ENCODE peak calls at places on chromosome 6, in four cellular contexts. T is K562, W is HepG2, N is GM12878. U is an unnamed sample.

GRCh38 chr6:51429042-51429712 is 610.5 kb downstream of the TFAP2B start:
- DNase-seq in N (no peak), T (no peak), W (no peak), U (no peak)

GRCh38 chr6:90369024-90369519 is 72.4 kb upstream of the BACH2 start:
- DNase-seq in N (peak; percentile 90), T (peak; percentile 80), W (peak; percentile 20), U (peak; percentile 96)

GRCh38 chr6:125117818-125118217 is 35.8 kb upstream of the TPD52L1 start:
- DNase-seq in N (no peak), T (no peak), W (no peak), U (no peak)

GRCh38 chr6:155417454-155417853 is 38.2 kb downstream of the NOX3 start:
- DNase-seq in N (no peak), T (no peak), W (no peak), U (no peak)

GRCh38 chr6:154156135-154156948 is 117.3 kb downstream of the OPRM1 start:
- DNase-seq in N (no peak), T (peak; percentile 18), W (peak; percentile 30), U (peak; percentile 15)

GRCh38 chr6:147161974-147162495 is 42.2 kb upstream of the STXBP5 start:
- DNase-seq in N (no peak), W (no peak), T (peak; percentile 88), U (no peak)

GRCh38 chr6:149003560-149003959 is 256.7 kb downstream of the UST start:
- DNase-seq in N (no peak), T (no peak), W (no peak), U (no peak)

GRCh38 chr6:165766457-165766856 is 103.4 kb upstream of the PDE10A start:
- DNase-seq in W (no peak), T (no peak), N (no peak), U (no peak)

GRCh38 chr6:25769983-25770382 is 15.4 kb downstream of the SLC17A4 start:
- DNase-seq in T (no peak), W (no peak), N (no peak), U (no peak)

GRCh38 chr6:33944686-33945411 is 141.0 kb upstream of the MLN start:
- DNase-seq in W (no peak), N (no peak), T (peak; percentile 73), U (no peak)

GRCh38 chr6:18654821-18655220 is 267.7 kb downstream of the RNF144B start:
- DNase-seq in T (no peak), N (no peak), W (no peak), U (no peak)

GRCh38 chr6:137495652-137496391 is 1.6 kb upstream of the OLIG3 start:
- DNase-seq in N (no peak), T (no peak), W (no peak), U (no peak)

GRCh38 chr6:122622404-122622938 is 12.3 kb downstream of the PKIB start:
- DNase-seq in N (no peak), W (no peak), T (no peak), U (no peak)

GRCh38 chr6:111763381-111763780 is 109.9 kb downstream of the FYN start:
- DNase-seq in N (no peak), W (no peak), T (no peak), U (no peak)

GRCh38 chr6:167904791-167905190 is 78.1 kb downstream of the AFDN start:
- DNase-seq in W (no peak), T (no peak), N (no peak), U (no peak)

GRCh38 chr6:131574686-131575085 is 1.7 kb downstream of the ARG1 start:
- DNase-seq in T (no peak), N (no peak), W (no peak), U (no peak)

GRCh38 chr6:71394001-71394432 is 105.4 kb downstream of the OGFRL1 start:
- DNase-seq in N (no peak), W (no peak), T (no peak), U (peak; percentile 42)

GRCh38 chr6:23826587-23826986 is 299.4 kb upstream of the NRSN1 start:
- DNase-seq in T (no peak), N (no peak), W (no peak), U (no peak)

GRCh38 chr6:68634503-68635411 is at the start of gene ADGRB3:
- DNase-seq in W (peak; percentile 28), T (peak; percentile 89), N (no peak), U (peak; percentile 9)

GRCh38 chr6:137389150-137389664 is 105.0 kb downstream of the OLIG3 start:
- DNase-seq in W (no peak), N (peak; percentile 51), T (no peak), U (no peak)

GRCh38 chr6:148367418-148368024 is 24.9 kb downstream of the SASH1 start:
- DNase-seq in N (no peak), W (no peak), T (no peak), U (no peak)

GRCh38 chr6:110484321-110484720 is 7.9 kb upstream of the SLC22A16 start:
- DNase-seq in N (no peak), T (no peak), W (no peak), U (no peak)

GRCh38 chr6:17354700-17355403 is 38.5 kb upstream of the CAP2 start:
- DNase-seq in N (peak; percentile 4), T (no peak), W (peak; percentile 99), U (peak; percentile 81)

GRCh38 chr6:28587746-28588075 is 62.0 kb downstream of the GPX5 start:
- DNase-seq in W (no peak), T (no peak), N (no peak), U (no peak)

GRCh38 chr6:42963855-42964605 is 3.5 kb downstream of the GNMT start:
- DNase-seq in W (peak; percentile 76), N (no peak), T (peak; percentile 81), U (peak; percentile 63)

GRCh38 chr6:44954281-44954680 is 373.8 kb upstream of the RUNX2 start:
- DNase-seq in N (no peak), T (no peak), W (no peak), U (no peak)

GRCh38 chr6:44956426-44956825 is 371.7 kb upstream of the RUNX2 start:
- DNase-seq in W (no peak), T (no peak), N (no peak), U (no peak)

GRCh38 chr6:44951253-44951656 is 376.9 kb upstream of the RUNX2 start:
- DNase-seq in N (no peak), T (no peak), W (peak; percentile 83), U (no peak)

GRCh38 chr6:44957151-44957550 is 371.0 kb upstream of the RUNX2 start:
- DNase-seq in T (no peak), N (no peak), W (no peak), U (no peak)

DNA sequence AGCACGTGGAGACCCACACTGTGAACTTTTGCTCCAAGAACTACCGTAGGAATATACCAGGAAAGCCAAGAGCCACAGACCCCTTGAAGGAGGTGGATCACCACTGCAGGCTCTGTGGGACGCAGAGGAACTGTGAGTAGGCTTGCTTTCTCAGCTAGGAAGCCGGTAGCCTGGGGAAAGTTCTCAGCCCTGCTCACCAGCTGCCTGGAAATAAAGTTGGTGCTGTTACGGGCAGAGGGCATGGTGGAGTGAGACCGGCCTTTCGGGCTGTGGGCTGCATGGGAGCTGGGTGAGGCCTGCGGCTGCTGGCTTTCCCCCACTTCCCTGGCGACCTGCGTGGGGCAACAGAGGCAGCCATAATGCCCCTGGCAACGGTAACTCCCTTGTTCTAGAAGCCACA is 373.0 kb upstream of the RUNX2 start:
- DNase-seq in N (no peak), W (no peak), T (no peak), U (no peak)
- TF ChIP-seq KDM1A in N (no peak), W (no peak), T (no peak), U (no peak)

DNA sequence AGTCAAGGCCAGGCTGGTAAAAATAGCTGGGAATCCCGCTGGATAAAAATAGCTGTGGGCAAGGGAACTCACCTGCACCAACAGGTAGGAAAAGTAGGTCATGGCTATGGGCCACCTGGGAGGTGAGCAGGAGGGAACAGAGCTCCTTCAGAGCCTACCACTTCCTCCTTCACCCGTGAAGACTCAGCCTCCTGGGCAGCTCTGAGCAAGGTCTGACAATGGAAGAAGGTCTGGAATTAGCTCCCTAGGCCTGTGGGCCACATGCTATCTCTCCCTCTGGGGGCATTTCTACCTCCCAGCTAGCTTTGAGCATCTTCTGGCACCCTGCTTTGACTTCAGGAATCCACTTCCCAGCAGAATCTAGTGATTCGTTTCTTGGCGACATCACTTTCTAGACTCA is 153.9 kb downstream of the MRPL14 start:
- DNase-seq in W (no peak), T (no peak), N (no peak), U (no peak)
- TF ChIP-seq SMC3 in W (no peak), T (no peak), N (no peak), U (no peak)

GRCh38 chr6:112882381-112882780 is 535.3 kb downstream of the RFPL4B start:
- DNase-seq in W (no peak), N (no peak), T (no peak), U (no peak)

GRCh38 chr6:112881027-112881426 is 533.9 kb downstream of the RFPL4B start:
- DNase-seq in N (no peak), T (peak; percentile 17), W (no peak), U (no peak)

GRCh38 chr6:112877134-112878100 is 530.3 kb downstream of the RFPL4B start:
- DNase-seq in N (no peak), T (no peak), W (no peak), U (no peak)

GRCh38 chr6:112881828-112882227 is 534.7 kb downstream of the RFPL4B start:
- DNase-seq in N (no peak), T (no peak), W (no peak), U (no peak)

DNA sequence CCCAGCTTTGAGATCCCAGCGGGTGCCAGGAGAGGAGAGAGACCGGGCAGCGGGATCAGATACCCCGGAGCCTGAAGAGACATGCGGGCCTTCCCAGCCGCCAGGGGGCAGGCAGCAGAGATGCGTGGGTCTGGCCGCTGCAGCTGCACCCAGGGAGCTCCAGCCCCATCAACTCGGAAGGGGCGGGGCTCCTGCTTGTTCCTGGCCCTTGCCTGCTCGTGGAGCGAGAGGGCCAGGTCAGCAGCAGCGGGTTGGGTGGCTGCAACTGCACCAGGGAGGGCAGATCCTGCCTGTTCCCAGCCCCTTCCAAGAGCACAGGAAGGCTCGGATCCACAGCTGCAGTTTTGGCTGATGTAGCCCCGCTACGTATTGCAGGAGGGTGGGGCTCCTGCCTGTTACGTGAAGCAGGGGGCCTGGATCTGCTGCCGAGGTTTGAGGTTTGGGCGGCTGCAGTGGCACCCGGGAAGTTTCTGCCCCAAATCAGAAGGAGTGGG is 532.8 kb downstream of the RFPL4B start:
- DNase-seq in T (peak; percentile 77), N (no peak), W (peak; percentile 85), U (no peak)
- TF ChIP-seq KDM1A in T (no peak), N (no peak), W (peak; percentile 63), U (no peak)

GRCh38 chr6:1792989-1793388 is 183.3 kb downstream of the FOXC1 start:
- DNase-seq in W (peak; percentile 53), N (no peak), T (peak; percentile 31), U (peak; percentile 30)
- TF ChIP-seq SMC3 in W (no peak), N (no peak), T (no peak), U (no peak)

GRCh38 chr6:157995458-157995857 is 13.8 kb downstream of the SYNJ2 start:
- DNase-seq in N (no peak), T (no peak), W (no peak), U (no peak)

GRCh38 chr6:157994126-157994795 is 12.6 kb downstream of the SYNJ2 start:
- DNase-seq in N (no peak), W (peak; percentile 69), T (peak; percentile 53), U (no peak)

GRCh38 chr6:157996918-157997702 is 15.4 kb downstream of the SYNJ2 start:
- DNase-seq in T (peak; percentile 71), N (no peak), W (no peak), U (no peak)

GRCh38 chr6:157997893-157998608 is 16.4 kb downstream of the SYNJ2 start:
- DNase-seq in T (no peak), N (no peak), W (no peak), U (no peak)

GRCh38 chr6:157996201-157996712 is 14.6 kb downstream of the SYNJ2 start:
- DNase-seq in N (no peak), T (no peak), W (no peak), U (no peak)
- TF ChIP-seq KDM1A in N (no peak), T (no peak), W (no peak), U (no peak)

U was measured in A549.